ENCODE peak calls at places on chromosomes 7 and 10, in four cellular contexts. One of them, this sample, is unnamed.

GRCh38 chr7:129959480-129960332 is 6.9 kb upstream of the UBE2H start:
- DNase-seq in A549: no peak
- DNase-seq in K562: no peak
- DNase-seq in WTC11: no peak
- DNase-seq in this sample: peak; percentile 70

GRCh38 chr7:55538538-55538937 is 33.8 kb downstream of the VOPP1 start:
- DNase-seq in A549: no peak
- DNase-seq in K562: no peak
- DNase-seq in WTC11: no peak
- DNase-seq in this sample: no peak

GRCh38 chr10:33506838-33507661 is 172.6 kb upstream of the NRP1 start:
- DNase-seq in A549: no peak
- DNase-seq in K562: no peak
- DNase-seq in WTC11: no peak
- DNase-seq in this sample: peak; percentile 30

GRCh38 chr7:16795624-16796023 is 9.2 kb downstream of the AGR2 start:
- DNase-seq in A549: no peak
- DNase-seq in K562: no peak
- DNase-seq in WTC11: no peak
- DNase-seq in this sample: no peak

GRCh38 chr10:3852147-3852904 is 67.3 kb upstream of the KLF6 start:
- DNase-seq in A549: peak; percentile 94
- DNase-seq in K562: peak; percentile 60
- DNase-seq in WTC11: no peak
- DNase-seq in this sample: peak; percentile 58

GRCh38 chr7:69184339-69184738 is 413.9 kb upstream of the AUTS2 start:
- DNase-seq in A549: no peak
- DNase-seq in K562: no peak
- DNase-seq in WTC11: no peak
- DNase-seq in this sample: no peak

GRCh38 chr10:24215193-24215592 is 6.3 kb downstream of the KIAA1217 start:
- DNase-seq in A549: no peak
- DNase-seq in K562: no peak
- DNase-seq in WTC11: no peak
- DNase-seq in this sample: no peak

GRCh38 chr10:77428776-77429395 is 208.7 kb downstream of the KCNMA1 start:
- DNase-seq in A549: peak; percentile 48
- DNase-seq in K562: peak; percentile 30
- DNase-seq in WTC11: peak; percentile 59
- DNase-seq in this sample: peak; percentile 31

GRCh38 chr10:126702181-126702580 is 31.7 kb upstream of the C10orf90 start:
- DNase-seq in A549: no peak
- DNase-seq in K562: no peak
- DNase-seq in WTC11: no peak
- DNase-seq in this sample: no peak

GRCh38 chr7:13017325-13017853 is 330.0 kb downstream of the ARL4A start:
- DNase-seq in A549: peak; percentile 65
- DNase-seq in K562: no peak
- DNase-seq in WTC11: no peak
- DNase-seq in this sample: no peak

GRCh38 chr7:34486371-34486770 is 171.6 kb upstream of the NPSR1 start:
- DNase-seq in A549: no peak
- DNase-seq in K562: no peak
- DNase-seq in WTC11: no peak
- DNase-seq in this sample: no peak

GRCh38 chr10:114544045-114544659 is 113.9 kb downstream of the ABLIM1 start:
- DNase-seq in A549: no peak
- DNase-seq in K562: no peak
- DNase-seq in WTC11: no peak
- DNase-seq in this sample: peak; percentile 88

GRCh38 chr10:29859521-29860130 is 199.8 kb downstream of the JCAD start:
- DNase-seq in A549: no peak
- DNase-seq in K562: no peak
- DNase-seq in WTC11: no peak
- DNase-seq in this sample: no peak

GRCh38 chr10:2772791-2773644 is 294.3 kb upstream of the PFKP start:
- DNase-seq in A549: no peak
- DNase-seq in K562: no peak
- DNase-seq in WTC11: peak; percentile 14
- DNase-seq in this sample: no peak

GRCh38 chr7:129781128-129781855 is 169.8 kb downstream of the NRF1 start:
- DNase-seq in A549: peak; percentile 57
- DNase-seq in K562: no peak
- DNase-seq in WTC11: no peak
- DNase-seq in this sample: peak; percentile 78

GRCh38 chr10:59434463-59435326 is 72.3 kb upstream of the FAM13C start:
- DNase-seq in A549: no peak
- DNase-seq in K562: no peak
- DNase-seq in WTC11: no peak
- DNase-seq in this sample: no peak

GRCh38 chr7:4288791-4289190 is 393.3 kb upstream of the FOXK1 start:
- DNase-seq in A549: no peak
- DNase-seq in K562: no peak
- DNase-seq in WTC11: no peak
- DNase-seq in this sample: no peak

GRCh38 chr10:48945441-48946143 is 6.0 kb upstream of the LRRC18 start:
- DNase-seq in A549: no peak
- DNase-seq in K562: no peak
- DNase-seq in WTC11: no peak
- DNase-seq in this sample: no peak

GRCh38 chr7:71480814-71481213 is 348.9 kb downstream of the GALNT17 start:
- DNase-seq in A549: no peak
- DNase-seq in K562: no peak
- DNase-seq in WTC11: no peak
- DNase-seq in this sample: no peak

GRCh38 chr10:121104476-121105111 is 253.4 kb downstream of the WDR11 start:
- DNase-seq in A549: no peak
- DNase-seq in K562: no peak
- DNase-seq in WTC11: no peak
- DNase-seq in this sample: no peak

GRCh38 chr7:2520131-2520807 is 695 bp downstream of the LFNG start:
- DNase-seq in A549: peak; percentile 79
- DNase-seq in K562: peak; percentile 57
- DNase-seq in WTC11: no peak
- DNase-seq in this sample: peak; percentile 62

GRCh38 chr10:46052057-46052790 is 6.2 kb upstream of the MSMB start:
- DNase-seq in A549: no peak
- DNase-seq in K562: no peak
- DNase-seq in WTC11: no peak
- DNase-seq in this sample: no peak

DNA sequence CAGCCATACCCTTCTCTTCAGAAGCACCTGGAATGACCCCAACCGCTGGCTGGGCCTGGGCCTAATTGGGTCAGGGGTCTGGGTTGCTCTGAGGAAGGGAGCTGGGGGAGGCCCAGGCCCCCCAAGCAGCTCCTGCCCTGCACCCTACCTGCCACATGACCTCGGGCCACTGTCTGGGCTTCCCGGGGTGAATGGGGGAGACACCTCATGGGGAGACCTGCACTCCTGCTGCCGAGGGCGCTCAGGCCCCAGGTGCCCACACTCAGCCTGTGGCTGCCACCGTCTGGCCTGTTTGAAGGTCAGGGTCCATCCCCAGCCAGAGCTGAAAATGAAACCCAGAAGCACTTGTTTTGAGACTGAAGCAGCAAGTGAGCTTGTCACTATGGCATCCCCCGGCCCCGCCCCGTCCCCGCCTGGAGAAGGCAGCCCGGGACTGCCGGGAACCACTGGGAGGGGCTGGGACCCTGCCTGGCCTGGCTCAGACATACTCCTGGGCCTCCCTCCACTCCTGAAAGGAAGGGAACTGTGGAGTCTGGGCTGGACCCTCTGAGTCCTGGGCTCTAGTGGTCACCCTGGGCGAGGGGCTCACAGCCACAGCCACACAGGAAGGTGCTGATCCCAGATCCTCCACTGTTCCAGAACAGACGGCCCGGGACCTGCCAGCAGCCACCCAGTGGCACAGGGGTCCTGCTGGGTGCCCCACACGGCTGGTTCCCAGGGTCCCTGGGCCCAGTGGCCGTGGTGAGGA is 7.4 kb upstream of the MICALL2 start:
- DNase-seq in A549: peak; percentile 51
- DNase-seq in K562: peak; percentile 63
- DNase-seq in WTC11: peak; percentile 58
- DNase-seq in this sample: no peak
- TF ChIP-seq MAX in A549: no peak
- TF ChIP-seq MAX in K562: no peak
- TF ChIP-seq MAX in WTC11: no peak
- TF ChIP-seq MAX in this sample: no peak

GRCh38 chr10:53010362-53010907 is 237.9 kb upstream of the MBL2 start:
- DNase-seq in A549: no peak
- DNase-seq in K562: no peak
- DNase-seq in WTC11: no peak
- DNase-seq in this sample: no peak

GRCh38 chr10:53005612-53006325 is 233.2 kb upstream of the MBL2 start:
- DNase-seq in A549: no peak
- DNase-seq in K562: no peak
- DNase-seq in WTC11: no peak
- DNase-seq in this sample: no peak

GRCh38 chr10:53003094-53003493 is 230.5 kb upstream of the MBL2 start:
- DNase-seq in A549: no peak
- DNase-seq in K562: no peak
- DNase-seq in WTC11: no peak
- DNase-seq in this sample: no peak

DNA sequence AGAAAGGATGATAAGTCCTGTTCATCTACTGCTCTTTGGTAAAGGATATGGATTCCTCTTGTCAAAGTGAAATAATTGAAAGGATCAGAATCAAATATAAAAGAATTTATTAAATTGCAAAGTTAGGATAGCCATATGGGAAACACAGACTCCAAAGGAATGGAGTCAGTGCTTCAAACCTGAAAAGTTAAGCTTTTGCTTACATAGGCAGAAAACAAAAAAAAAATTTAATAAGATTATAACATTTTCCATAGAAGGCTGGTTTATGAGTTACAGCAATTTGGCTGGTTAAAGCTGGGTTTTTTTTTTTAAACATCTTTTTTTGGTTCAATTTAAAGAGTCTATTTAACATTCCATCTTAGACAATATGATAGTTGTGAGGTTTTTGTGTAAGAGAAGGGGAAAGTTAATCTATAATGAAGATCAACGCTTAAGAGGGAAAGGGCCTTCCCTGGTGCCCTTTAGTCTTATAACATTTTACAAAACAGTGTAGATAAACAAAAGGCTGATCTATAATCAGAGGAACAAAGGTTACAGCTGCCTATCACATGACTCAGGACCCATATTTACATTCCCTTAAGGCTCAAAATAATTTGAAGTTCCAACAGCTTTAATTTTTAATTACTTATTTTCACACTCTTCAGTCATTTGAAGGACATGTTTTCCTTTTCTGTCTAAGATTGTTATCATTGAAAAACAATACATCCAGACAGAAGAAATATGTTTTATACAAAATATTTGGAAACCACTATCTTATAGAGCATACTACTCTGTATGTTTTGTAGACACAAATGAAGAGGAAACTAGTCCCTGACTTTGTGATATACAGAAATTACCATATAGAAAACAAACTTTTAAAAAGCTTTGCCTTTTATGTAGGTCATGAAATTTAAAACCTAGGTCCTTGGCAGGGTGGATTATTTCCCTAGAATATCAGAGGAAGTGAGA is 234.4 kb upstream of the MBL2 start:
- DNase-seq in A549: no peak
- DNase-seq in K562: no peak
- DNase-seq in WTC11: no peak
- DNase-seq in this sample: no peak
- TF ChIP-seq MAX in A549: no peak
- TF ChIP-seq MAX in K562: no peak
- TF ChIP-seq MAX in WTC11: no peak
- TF ChIP-seq MAX in this sample: no peak

GRCh38 chr10:21719502-21719901 is 185.5 kb downstream of the MLLT10 start:
- DNase-seq in A549: no peak
- DNase-seq in K562: no peak
- DNase-seq in WTC11: no peak
- DNase-seq in this sample: no peak
- TF ChIP-seq MAX in A549: no peak
- TF ChIP-seq MAX in K562: no peak
- TF ChIP-seq MAX in WTC11: no peak
- TF ChIP-seq MAX in this sample: no peak

GRCh38 chr10:47101807-47102206 is 190.6 kb downstream of the PTPN20 start:
- DNase-seq in A549: no peak
- DNase-seq in K562: no peak
- DNase-seq in WTC11: no peak
- DNase-seq in this sample: peak; percentile 85

GRCh38 chr10:47104101-47104707 is 193.0 kb downstream of the PTPN20 start:
- DNase-seq in A549: no peak
- DNase-seq in K562: no peak
- DNase-seq in WTC11: no peak
- DNase-seq in this sample: no peak

GRCh38 chr10:47107226-47107625 is 192.8 kb upstream of the GDF10 start:
- DNase-seq in A549: no peak
- DNase-seq in K562: no peak
- DNase-seq in WTC11: no peak
- DNase-seq in this sample: no peak

GRCh38 chr10:47101196-47101595 is 190.0 kb downstream of the PTPN20 start:
- DNase-seq in A549: no peak
- DNase-seq in K562: no peak
- DNase-seq in WTC11: no peak
- DNase-seq in this sample: no peak

GRCh38 chr10:47104786-47105385 is 193.7 kb downstream of the PTPN20 start:
- DNase-seq in A549: no peak
- DNase-seq in K562: no peak
- DNase-seq in WTC11: no peak
- DNase-seq in this sample: peak; percentile 76
- TF ChIP-seq MAX in A549: no peak
- TF ChIP-seq MAX in K562: no peak
- TF ChIP-seq MAX in WTC11: no peak
- TF ChIP-seq MAX in this sample: peak; percentile 95

GRCh38 chr10:63767512-63767911 is 246.3 kb downstream of the REEP3 start:
- DNase-seq in A549: no peak
- DNase-seq in K562: no peak
- DNase-seq in WTC11: no peak
- DNase-seq in this sample: peak; percentile 28

GRCh38 chr10:63766766-63767505 is 245.7 kb downstream of the REEP3 start:
- DNase-seq in A549: no peak
- DNase-seq in K562: no peak
- DNase-seq in WTC11: no peak
- DNase-seq in this sample: no peak

GRCh38 chr10:63763744-63764143 is 242.5 kb downstream of the REEP3 start:
- DNase-seq in A549: no peak
- DNase-seq in K562: no peak
- DNase-seq in WTC11: no peak
- DNase-seq in this sample: no peak

GRCh38 chr10:63761243-63761642 is 240.0 kb downstream of the REEP3 start:
- DNase-seq in A549: no peak
- DNase-seq in K562: no peak
- DNase-seq in WTC11: no peak
- DNase-seq in this sample: no peak

DNA sequence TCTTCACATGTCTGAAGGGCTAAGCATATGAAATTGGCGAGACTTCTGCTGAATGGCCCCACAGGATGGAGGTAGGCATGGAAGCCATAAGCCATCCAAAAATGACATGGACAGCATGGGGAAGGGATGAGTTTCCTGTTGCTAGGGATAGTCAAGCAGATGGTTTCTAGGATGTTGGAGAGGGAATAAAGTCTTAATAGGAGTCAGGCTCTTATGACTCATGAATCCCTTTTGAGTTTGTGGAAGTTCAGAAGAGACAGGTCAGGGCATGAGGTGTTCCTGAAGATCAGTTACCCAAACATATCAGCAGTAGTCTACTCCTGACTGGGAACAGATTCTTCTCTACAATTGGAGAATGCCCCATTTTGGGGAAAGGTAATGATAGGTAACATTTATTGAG is 243.9 kb downstream of the REEP3 start:
- DNase-seq in A549: no peak
- DNase-seq in K562: no peak
- DNase-seq in WTC11: no peak
- DNase-seq in this sample: no peak
- TF ChIP-seq MAX in A549: no peak
- TF ChIP-seq MAX in K562: no peak
- TF ChIP-seq MAX in WTC11: no peak
- TF ChIP-seq MAX in this sample: no peak